ENCODE peak calls at places on chromosomes 12 and 14, in ten cellular contexts. One of them, this sample, is unnamed.

GRCh38 chr12:51907083-51907863 is at the start of gene ACVRL1:
- DNase-seq in transverse colon: peak
- DNase-seq in suprapubic skin: no peak
- DNase-seq in K562: no peak
- DNase-seq in stomach: no peak
- DNase-seq in breast epithelium: no peak
- DNase-seq in HepG2: no peak
- DNase-seq in HCT116: no peak
- DNase-seq in GM12878: no peak
- DNase-seq in esophagus muscularis mucosa: no peak
- DNase-seq in this sample: peak

GRCh38 chr14:57871487-57872080 is 5.7 kb upstream of the SLC35F4 start:
- DNase-seq in transverse colon: no peak
- DNase-seq in GM12878: peak
- DNase-seq in HCT116: peak
- DNase-seq in suprapubic skin: no peak
- DNase-seq in stomach: no peak
- DNase-seq in breast epithelium: no peak
- DNase-seq in HepG2: peak
- DNase-seq in K562: peak
- DNase-seq in esophagus muscularis mucosa: no peak
- DNase-seq in this sample: no peak

GRCh38 chr12:87678453-87678852 is 350.7 kb downstream of the C12orf50 start:
- DNase-seq in suprapubic skin: no peak
- DNase-seq in HepG2: no peak
- DNase-seq in K562: no peak
- DNase-seq in stomach: no peak
- DNase-seq in esophagus muscularis mucosa: no peak
- DNase-seq in transverse colon: no peak
- DNase-seq in HCT116: no peak
- DNase-seq in breast epithelium: no peak
- DNase-seq in GM12878: no peak
- DNase-seq in this sample: no peak

GRCh38 chr12:51621155-51621922 is 30.3 kb downstream of the SCN8A start:
- DNase-seq in GM12878: no peak
- DNase-seq in K562: no peak
- DNase-seq in HCT116: no peak
- DNase-seq in esophagus muscularis mucosa: no peak
- DNase-seq in suprapubic skin: no peak
- DNase-seq in breast epithelium: no peak
- DNase-seq in stomach: no peak
- DNase-seq in HepG2: no peak
- DNase-seq in transverse colon: no peak
- DNase-seq in this sample: no peak

GRCh38 chr12:123109319-123109772 is 41.5 kb downstream of the PITPNM2 start:
- DNase-seq in stomach: no peak
- DNase-seq in suprapubic skin: no peak
- DNase-seq in esophagus muscularis mucosa: no peak
- DNase-seq in transverse colon: no peak
- DNase-seq in K562: no peak
- DNase-seq in HepG2: no peak
- DNase-seq in GM12878: no peak
- DNase-seq in HCT116: no peak
- DNase-seq in breast epithelium: no peak
- DNase-seq in this sample: no peak

GRCh38 chr14:51395361-51395849 is 155.4 kb downstream of the TMX1 start:
- DNase-seq in HepG2: no peak
- DNase-seq in stomach: no peak
- DNase-seq in breast epithelium: peak
- DNase-seq in transverse colon: peak
- DNase-seq in GM12878: no peak
- DNase-seq in K562: no peak
- DNase-seq in HCT116: no peak
- DNase-seq in suprapubic skin: peak
- DNase-seq in esophagus muscularis mucosa: no peak
- DNase-seq in this sample: no peak

GRCh38 chr12:116058574-116058973 is 218.9 kb downstream of the MED13L start:
- DNase-seq in K562: no peak
- DNase-seq in esophagus muscularis mucosa: no peak
- DNase-seq in breast epithelium: no peak
- DNase-seq in stomach: no peak
- DNase-seq in HCT116: no peak
- DNase-seq in suprapubic skin: no peak
- DNase-seq in GM12878: no peak
- DNase-seq in HepG2: no peak
- DNase-seq in transverse colon: no peak
- DNase-seq in this sample: no peak

GRCh38 chr14:58560208-58560607 is 77.6 kb upstream of the DACT1 start:
- DNase-seq in K562: no peak
- DNase-seq in stomach: no peak
- DNase-seq in breast epithelium: no peak
- DNase-seq in HepG2: no peak
- DNase-seq in HCT116: no peak
- DNase-seq in suprapubic skin: no peak
- DNase-seq in transverse colon: no peak
- DNase-seq in esophagus muscularis mucosa: no peak
- DNase-seq in GM12878: no peak
- DNase-seq in this sample: no peak

GRCh38 chr12:96907681-96908163 is 665 bp downstream of the NEDD1 start:
- DNase-seq in esophagus muscularis mucosa: no peak
- DNase-seq in K562: peak
- DNase-seq in HCT116: no peak
- DNase-seq in transverse colon: peak
- DNase-seq in breast epithelium: no peak
- DNase-seq in suprapubic skin: no peak
- DNase-seq in HepG2: peak
- DNase-seq in GM12878: no peak
- DNase-seq in stomach: no peak
- DNase-seq in this sample: peak

GRCh38 chr14:90534091-90534837 is 137.4 kb downstream of the CALM1 start:
- DNase-seq in HepG2: no peak
- DNase-seq in breast epithelium: no peak
- DNase-seq in stomach: no peak
- DNase-seq in transverse colon: no peak
- DNase-seq in esophagus muscularis mucosa: no peak
- DNase-seq in GM12878: no peak
- DNase-seq in suprapubic skin: no peak
- DNase-seq in K562: no peak
- DNase-seq in HCT116: no peak
- DNase-seq in this sample: no peak

GRCh38 chr14:77613207-77613606 is 3.2 kb downstream of the SPTLC2 start:
- DNase-seq in HepG2: no peak
- DNase-seq in breast epithelium: no peak
- DNase-seq in esophagus muscularis mucosa: no peak
- DNase-seq in stomach: no peak
- DNase-seq in transverse colon: no peak
- DNase-seq in HCT116: no peak
- DNase-seq in GM12878: no peak
- DNase-seq in suprapubic skin: no peak
- DNase-seq in K562: no peak
- DNase-seq in this sample: no peak

GRCh38 chr14:77618381-77618780 is 1.9 kb upstream of the SPTLC2 start:
- DNase-seq in K562: no peak
- DNase-seq in HCT116: no peak
- DNase-seq in GM12878: no peak
- DNase-seq in transverse colon: no peak
- DNase-seq in stomach: no peak
- DNase-seq in breast epithelium: no peak
- DNase-seq in esophagus muscularis mucosa: no peak
- DNase-seq in HepG2: no peak
- DNase-seq in suprapubic skin: no peak
- DNase-seq in this sample: no peak

GRCh38 chr14:77616454-77617229 is at the start of gene SPTLC2:
- DNase-seq in HCT116: peak
- DNase-seq in stomach: peak
- DNase-seq in esophagus muscularis mucosa: peak
- DNase-seq in K562: peak
- DNase-seq in transverse colon: peak
- DNase-seq in HepG2: peak
- DNase-seq in breast epithelium: peak
- DNase-seq in GM12878: peak
- DNase-seq in suprapubic skin: peak
- DNase-seq in this sample: peak

GRCh38 chr14:77616133-77616453 is 344 bp downstream of the SPTLC2 start:
- DNase-seq in breast epithelium: no peak
- DNase-seq in HCT116: no peak
- DNase-seq in GM12878: no peak
- DNase-seq in transverse colon: no peak
- DNase-seq in HepG2: no peak
- DNase-seq in suprapubic skin: no peak
- DNase-seq in esophagus muscularis mucosa: no peak
- DNase-seq in K562: peak
- DNase-seq in stomach: no peak
- DNase-seq in this sample: no peak

DNA sequence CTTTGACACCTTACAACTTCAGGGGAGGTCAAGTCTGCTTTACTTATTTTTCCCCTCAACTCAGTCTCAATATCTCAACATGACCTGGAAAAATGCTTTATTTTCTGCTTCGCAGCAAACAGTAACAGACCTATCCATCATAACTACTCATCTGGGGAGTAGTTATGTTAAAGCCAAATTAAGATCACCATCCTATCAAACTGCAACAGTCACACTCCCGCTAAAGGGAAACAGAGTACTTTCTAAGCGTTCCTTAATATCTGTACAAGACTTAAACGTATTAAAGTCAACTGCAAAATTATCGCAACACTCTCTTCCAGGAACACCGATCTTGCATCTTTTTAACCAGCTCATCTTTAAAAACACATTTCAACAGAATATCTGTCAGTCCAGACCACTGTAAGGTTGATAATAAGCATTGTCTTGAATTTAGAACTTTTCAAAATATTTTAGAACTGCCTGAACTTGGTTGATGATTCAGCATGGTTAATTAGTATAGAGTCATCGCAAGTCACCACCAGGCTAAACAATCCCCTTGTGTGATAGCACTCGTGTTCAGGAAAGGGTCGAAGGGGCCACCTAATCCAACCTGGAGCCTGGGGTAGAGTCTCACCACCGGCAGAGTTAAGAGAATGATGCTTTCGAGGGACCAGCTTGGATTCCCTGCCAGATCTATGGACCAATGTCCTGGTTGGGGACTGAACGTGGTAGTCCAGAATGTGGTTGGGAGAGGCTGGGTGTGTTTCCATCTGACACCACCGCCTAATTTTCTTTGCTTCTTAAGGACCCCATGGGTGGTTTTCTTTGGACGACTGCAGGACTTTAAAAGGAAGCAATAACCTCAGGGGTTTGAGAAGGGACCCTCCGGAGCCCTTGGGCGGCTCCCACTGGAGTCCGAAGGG is 955 bp downstream of the SPTLC2 start:
- DNase-seq in transverse colon: peak
- DNase-seq in breast epithelium: no peak
- DNase-seq in suprapubic skin: no peak
- DNase-seq in GM12878: no peak
- DNase-seq in K562: no peak
- DNase-seq in HepG2: no peak
- DNase-seq in HCT116: no peak
- DNase-seq in stomach: no peak
- DNase-seq in esophagus muscularis mucosa: no peak
- DNase-seq in this sample: no peak
- TF ChIP-seq POLR2A in transverse colon: peak
- TF ChIP-seq POLR2A in breast epithelium: no peak
- TF ChIP-seq POLR2A in suprapubic skin: no peak
- TF ChIP-seq POLR2A in GM12878: no peak
- TF ChIP-seq POLR2A in K562: no peak
- TF ChIP-seq POLR2A in HepG2: no peak
- TF ChIP-seq POLR2A in HCT116: no peak
- TF ChIP-seq POLR2A in stomach: no peak
- TF ChIP-seq POLR2A in esophagus muscularis mucosa: no peak
- TF ChIP-seq POLR2A in this sample: no peak

GRCh38 chr12:124334266-124334665 is 39.4 kb downstream of the RFLNA start:
- DNase-seq in K562: no peak
- DNase-seq in breast epithelium: no peak
- DNase-seq in stomach: no peak
- DNase-seq in esophagus muscularis mucosa: no peak
- DNase-seq in suprapubic skin: no peak
- DNase-seq in HepG2: no peak
- DNase-seq in HCT116: no peak
- DNase-seq in GM12878: no peak
- DNase-seq in transverse colon: no peak
- DNase-seq in this sample: no peak
- TF ChIP-seq POLR2AphosphoS5 in K562: no peak
- TF ChIP-seq POLR2AphosphoS5 in breast epithelium: no peak
- TF ChIP-seq POLR2AphosphoS5 in stomach: no peak
- TF ChIP-seq POLR2AphosphoS5 in esophagus muscularis mucosa: no peak
- TF ChIP-seq POLR2AphosphoS5 in suprapubic skin: no peak
- TF ChIP-seq POLR2AphosphoS5 in HepG2: no peak
- TF ChIP-seq POLR2AphosphoS5 in HCT116: no peak
- TF ChIP-seq POLR2AphosphoS5 in GM12878: no peak
- TF ChIP-seq POLR2AphosphoS5 in transverse colon: no peak
- TF ChIP-seq POLR2AphosphoS5 in this sample: no peak

DNA sequence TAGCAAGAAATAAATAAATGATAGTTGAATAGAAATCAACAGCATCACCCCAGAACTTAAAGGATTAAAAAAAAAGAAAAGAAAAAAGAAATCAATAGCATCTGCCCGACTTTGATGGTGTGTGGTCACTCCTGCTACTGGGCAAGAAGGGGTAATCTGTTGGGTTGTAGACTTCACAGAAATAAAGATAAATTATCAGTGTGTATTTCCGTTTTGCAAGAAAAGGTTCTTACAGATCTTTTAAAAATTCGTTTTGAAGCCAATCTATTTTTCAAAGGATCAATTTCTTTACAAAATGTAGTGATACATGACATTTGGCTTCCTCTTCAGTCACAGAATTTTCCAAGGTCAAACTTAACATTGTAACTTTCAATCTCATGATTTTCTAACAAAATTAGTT is 448.9 kb upstream of the FAR2 start:
- DNase-seq in esophagus muscularis mucosa: no peak
- DNase-seq in suprapubic skin: no peak
- DNase-seq in HCT116: no peak
- DNase-seq in K562: no peak
- DNase-seq in transverse colon: no peak
- DNase-seq in stomach: no peak
- DNase-seq in HepG2: no peak
- DNase-seq in breast epithelium: no peak
- DNase-seq in GM12878: no peak
- DNase-seq in this sample: no peak
- TF ChIP-seq CTCF in esophagus muscularis mucosa: no peak
- TF ChIP-seq CTCF in suprapubic skin: no peak
- TF ChIP-seq CTCF in HCT116: no peak
- TF ChIP-seq CTCF in K562: no peak
- TF ChIP-seq CTCF in transverse colon: no peak
- TF ChIP-seq CTCF in stomach: no peak
- TF ChIP-seq CTCF in HepG2: no peak
- TF ChIP-seq CTCF in breast epithelium: no peak
- TF ChIP-seq CTCF in GM12878: no peak
- TF ChIP-seq CTCF in this sample: no peak

DNA sequence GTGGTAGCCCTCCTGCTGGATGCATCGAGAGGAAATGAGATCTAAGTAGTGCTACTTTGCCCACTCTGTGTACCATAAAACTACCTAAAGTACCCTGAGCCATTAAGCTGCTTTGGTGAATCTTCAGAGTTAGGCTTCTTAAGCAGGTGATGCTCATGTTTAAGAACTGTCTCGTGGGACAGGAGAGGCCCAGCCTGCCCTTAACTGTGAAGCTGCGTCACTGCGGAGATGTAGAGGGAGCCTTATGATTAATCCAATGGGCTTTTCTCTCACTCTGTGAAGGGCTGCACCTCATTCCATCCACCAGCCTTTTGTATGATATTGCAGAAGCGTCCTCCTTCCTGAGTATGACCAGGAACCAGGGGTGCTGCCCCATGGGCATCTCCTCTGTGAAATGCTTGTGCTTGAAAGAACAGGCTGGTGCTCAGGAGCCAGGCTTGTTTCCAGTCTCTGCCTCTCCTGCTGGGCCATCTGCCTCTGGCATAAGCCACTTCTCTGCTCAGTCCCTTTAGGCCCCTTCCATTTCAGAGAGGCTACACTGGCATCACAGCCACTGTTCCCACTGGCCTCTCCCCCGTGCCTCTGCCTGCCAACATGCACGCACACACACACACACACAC is 6.8 kb upstream of the CCDC177 start:
- DNase-seq in K562: no peak
- DNase-seq in stomach: no peak
- DNase-seq in HepG2: no peak
- DNase-seq in GM12878: no peak
- DNase-seq in esophagus muscularis mucosa: no peak
- DNase-seq in suprapubic skin: no peak
- DNase-seq in transverse colon: no peak
- DNase-seq in HCT116: no peak
- DNase-seq in breast epithelium: no peak
- DNase-seq in this sample: no peak
- TF ChIP-seq POLR2A in K562: no peak
- TF ChIP-seq POLR2A in stomach: no peak
- TF ChIP-seq POLR2A in HepG2: no peak
- TF ChIP-seq POLR2A in GM12878: no peak
- TF ChIP-seq POLR2A in esophagus muscularis mucosa: no peak
- TF ChIP-seq POLR2A in suprapubic skin: no peak
- TF ChIP-seq POLR2A in transverse colon: no peak
- TF ChIP-seq POLR2A in HCT116: no peak
- TF ChIP-seq POLR2A in breast epithelium: no peak
- TF ChIP-seq POLR2A in this sample: no peak

This sample was measured in spleen.